ENCODE peak calls at places on chromosomes 6 and 20, in seven cellular contexts. R is foreskin fibroblast, I is ascending aorta, P is fibroblast of pulmonary artery, K is esophagus muscularis mucosa, V is brain microvascular endothelial cell, H is GM23338. C is an unnamed sample.

GRCh38 chr6:69164564-69165252 is 529.6 kb downstream of the ADGRB3 start:
- DNase-seq in R (peak), I (no peak), P (no peak), K (no peak), V (no peak), H (peak), C (no peak)

GRCh38 chr6:55047433-55048044 is 126.8 kb upstream of the HCRTR2 start:
- DNase-seq in R (no peak), I (no peak), P (no peak), K (no peak), V (no peak), H (no peak), C (no peak)

GRCh38 chr20:19835533-19836222 is 77.6 kb downstream of the RIN2 start:
- DNase-seq in R (no peak), I (no peak), P (no peak), K (no peak), V (no peak), H (peak), C (no peak)

GRCh38 chr20:61842011-61842410 is 223.7 kb downstream of the TAF4 start:
- DNase-seq in R (peak), I (no peak), P (no peak), K (no peak), V (no peak), H (no peak), C (no peak)

GRCh38 chr20:39042279-39043150 is 80.4 kb downstream of the DHX35 start:
- DNase-seq in R (no peak), I (no peak), P (peak), K (no peak), V (no peak), H (no peak), C (no peak)

GRCh38 chr6:119318176-119318575 is 31.4 kb downstream of the MAN1A1 start:
- DNase-seq in R (no peak), I (no peak), P (no peak), K (no peak), V (no peak), H (no peak), C (no peak)

GRCh38 chr20:45801851-45802250 is 10.1 kb downstream of the DNTTIP1 start:
- DNase-seq in R (no peak), I (no peak), P (no peak), K (no peak), V (no peak), H (no peak), C (no peak)

GRCh38 chr6:23349521-23350147 is 776.4 kb upstream of the NRSN1 start:
- DNase-seq in R (peak), I (no peak), P (peak), K (no peak), V (peak), H (no peak), C (no peak)

GRCh38 chr6:351011-351866 is 40.3 kb upstream of the IRF4 start:
- DNase-seq in R (no peak), I (no peak), P (no peak), K (no peak), V (no peak), H (peak), C (no peak)

GRCh38 chr6:167045828-167046580 is 46.8 kb downstream of the CEP43 start:
- DNase-seq in R (no peak), I (no peak), P (no peak), K (no peak), V (no peak), H (peak), C (no peak)

GRCh38 chr20:4607287-4607713 is 114.4 kb upstream of the PRND start:
- DNase-seq in R (peak), I (no peak), P (peak), K (peak), V (peak), H (peak), C (peak)

GRCh38 chr20:49171928-49172327 is 16.2 kb downstream of the STAU1 start:
- DNase-seq in R (no peak), I (no peak), P (no peak), K (no peak), V (no peak), H (no peak), C (no peak)

GRCh38 chr6:37547564-37548061 is 47.9 kb upstream of the CCDC167 start:
- DNase-seq in R (peak), I (no peak), P (peak), K (no peak), V (peak), H (no peak), C (no peak)

GRCh38 chr20:38168791-38169589 is 3.9 kb upstream of the TGM2 start:
- DNase-seq in R (no peak), I (no peak), P (no peak), K (no peak), V (no peak), H (no peak), C (no peak)

GRCh38 chr20:19271879-19272651 is 59.6 kb downstream of the SLC24A3 start:
- DNase-seq in R (no peak), I (no peak), P (no peak), K (no peak), V (no peak), H (no peak), C (no peak)

GRCh38 chr6:106149472-106150069 is 63.4 kb downstream of the PRDM1 start:
- DNase-seq in R (no peak), I (no peak), P (no peak), K (no peak), V (no peak), H (no peak), C (no peak)

GRCh38 chr20:9200620-9201019 is 131.7 kb downstream of the PLCB4 start:
- DNase-seq in R (peak), I (no peak), P (peak), K (no peak), V (peak), H (no peak), C (no peak)

GRCh38 chr20:42277203-42277602 is 659.0 kb upstream of the CHD6 start:
- DNase-seq in R (no peak), I (no peak), P (no peak), K (peak), V (no peak), H (no peak), C (no peak)

GRCh38 chr6:41659935-41660334 is 21.7 kb downstream of the MDFI start:
- DNase-seq in R (no peak), I (no peak), P (no peak), K (no peak), V (no peak), H (no peak), C (no peak)

GRCh38 chr6:155309150-155309549 is 5.1 kb downstream of the TFB1M start:
- DNase-seq in R (peak), I (no peak), P (no peak), K (no peak), V (no peak), H (no peak), C (no peak)

GRCh38 chr6:156879235-156879995 is 102.2 kb downstream of the ARID1B start:
- DNase-seq in R (no peak), I (no peak), P (no peak), K (no peak), V (no peak), H (no peak), C (no peak)

GRCh38 chr6:94446120-94446519 is 1026.8 kb upstream of the EPHA7 start:
- DNase-seq in R (no peak), I (no peak), P (no peak), K (no peak), V (no peak), H (peak), C (no peak)

GRCh38 chr6:101462576-101462975 is 69.1 kb downstream of the GRIK2 start:
- DNase-seq in R (peak), I (no peak), P (no peak), K (no peak), V (no peak), H (no peak), C (no peak)

GRCh38 chr20:52539891-52540290 is 348.3 kb upstream of the ZFP64 start:
- DNase-seq in R (no peak), I (no peak), P (no peak), K (no peak), V (no peak), H (peak), C (no peak)
- TF ChIP-seq CTCF in R (no peak), I (no peak), P (no peak), K (no peak), V (no peak), H (peak), C (no peak)

DNA sequence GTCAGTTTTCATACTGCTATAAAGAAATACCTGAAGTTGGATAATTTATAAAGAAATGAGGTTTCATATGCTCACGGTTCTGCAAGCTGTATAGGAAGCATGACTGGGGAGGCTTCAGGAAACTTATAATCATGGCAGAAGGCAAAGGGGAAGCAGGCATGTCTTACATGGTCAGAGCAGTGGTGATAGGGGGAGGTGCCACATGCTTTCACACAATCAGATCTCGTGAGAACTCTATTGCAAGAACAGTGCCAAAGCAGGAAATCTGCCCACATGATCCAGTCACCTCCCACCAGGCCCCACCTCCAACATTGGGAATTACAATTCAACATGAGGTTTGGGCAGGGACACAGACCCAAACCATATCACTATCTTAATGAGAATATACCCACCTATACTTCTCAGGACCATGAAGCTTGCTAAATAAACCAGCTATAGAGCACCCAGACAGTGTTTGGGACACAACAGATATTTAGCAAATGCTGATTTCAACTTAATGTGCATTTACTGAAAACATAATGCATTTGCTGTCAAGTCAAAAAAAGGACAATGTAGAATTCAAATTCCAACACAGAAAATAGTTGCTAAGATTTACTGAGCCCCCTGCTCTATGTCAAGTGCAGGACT is 63.8 kb downstream of the TNFRSF21 start:
- DNase-seq in R (no peak), I (no peak), P (peak), K (no peak), V (no peak), H (no peak), C (no peak)
- H3K4me3 ChIP-seq in R (no peak), I (no peak), P (no peak), K (no peak), V (no peak), H (no peak), C (no peak)

DNA sequence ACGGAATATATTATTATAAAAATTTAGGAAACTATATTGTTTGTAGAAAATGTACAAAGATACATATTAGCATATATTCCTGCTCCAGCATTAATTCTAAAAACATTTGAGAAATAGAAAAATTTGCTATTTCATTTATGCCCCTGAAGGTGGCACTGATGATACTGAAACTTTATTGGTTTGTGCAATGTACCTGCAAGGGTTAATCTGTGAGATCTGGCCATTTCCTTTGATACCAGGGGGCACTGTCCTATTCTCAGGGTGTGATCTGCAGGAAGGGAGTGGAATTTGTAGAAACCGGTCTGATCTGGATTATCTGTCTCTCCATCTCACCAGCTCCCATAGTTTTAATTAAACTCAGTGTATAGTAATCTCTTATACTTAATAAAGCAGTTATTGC is 625.1 kb upstream of the IMPG1 start:
- DNase-seq in R (peak), I (no peak), P (peak), K (no peak), V (peak), H (peak), C (no peak)
- TF ChIP-seq CTCF in R (peak), I (no peak), P (peak), K (no peak), V (peak), H (peak), C (no peak)

GRCh38 chr6:32151131-32151884 is 431 bp downstream of the PRRT1 start:
- DNase-seq in R (peak), I (no peak), P (no peak), K (no peak), V (no peak), H (peak), C (no peak)
- H3K4me3 ChIP-seq in R (peak), I (peak), P (peak), K (peak), V (peak), H (peak), C (no peak)

GRCh38 chr6:145315982-145316600 is 419.2 kb downstream of the EPM2A start:
- DNase-seq in R (peak), I (no peak), P (no peak), K (no peak), V (no peak), H (peak), C (no peak)

GRCh38 chr6:145323652-145324051 is 411.7 kb downstream of the EPM2A start:
- DNase-seq in R (no peak), I (no peak), P (no peak), K (no peak), V (no peak), H (no peak), C (no peak)

GRCh38 chr6:145319605-145320004 is 415.7 kb downstream of the EPM2A start:
- DNase-seq in R (no peak), I (no peak), P (no peak), K (no peak), V (no peak), H (no peak), C (no peak)

GRCh38 chr6:145313041-145313855 is 422.1 kb downstream of the EPM2A start:
- DNase-seq in R (peak), I (no peak), P (no peak), K (no peak), V (no peak), H (no peak), C (no peak)

GRCh38 chr6:145318952-145319351 is 416.4 kb downstream of the EPM2A start:
- DNase-seq in R (no peak), I (no peak), P (no peak), K (no peak), V (no peak), H (peak), C (no peak)
- TF ChIP-seq CTCF in R (no peak), I (no peak), P (no peak), K (no peak), V (no peak), H (no peak), C (no peak)

C was measured in lower leg skin.